ENCODE peak calls at places on chromosome 16, in four cellular contexts. K is lung, I is neural progenitor cell, F is PC-3. D is an unnamed sample.

GRCh38 chr16:12679660-12680272 is 123.9 kb downstream of the CPPED1 start:
- DNase-seq in K (no peak), I (no peak), F (no peak), D (no peak)

GRCh38 chr16:89061590-89062380 is 31.9 kb upstream of the ACSF3 start:
- DNase-seq in K (no peak), I (peak), F (no peak), D (no peak)

GRCh38 chr16:81445143-81445922 is 725 bp downstream of the CMIP start:
- DNase-seq in K (no peak), I (peak), F (no peak), D (no peak)

GRCh38 chr16:25126820-25127232 is 15.3 kb downstream of the LCMT1 start:
- DNase-seq in K (peak), I (no peak), F (peak), D (peak)

GRCh38 chr16:85086347-85087291 is 25.7 kb downstream of the CIBAR2 start:
- DNase-seq in K (peak), I (peak), F (peak), D (peak)

GRCh38 chr16:19382084-19382801 is 35.4 kb upstream of the TMC5 start:
- DNase-seq in K (peak), I (no peak), F (no peak), D (no peak)

GRCh38 chr16:88770459-88771293 is 14.3 kb downstream of the PIEZO1 start:
- DNase-seq in K (peak), I (peak), F (peak), D (no peak)

GRCh38 chr16:35182943-35183550 is 1723.6 kb downstream of the TP53TG3F start:
- DNase-seq in K (no peak), I (no peak), F (no peak), D (no peak)

GRCh38 chr16:70687671-70688265 is 1.9 kb upstream of the MTSS2 start:
- DNase-seq in K (no peak), I (no peak), F (no peak), D (no peak)

GRCh38 chr16:62642677-62643076 is 606.4 kb upstream of the CDH8 start:
- DNase-seq in K (no peak), I (no peak), F (no peak), D (no peak)

DNA sequence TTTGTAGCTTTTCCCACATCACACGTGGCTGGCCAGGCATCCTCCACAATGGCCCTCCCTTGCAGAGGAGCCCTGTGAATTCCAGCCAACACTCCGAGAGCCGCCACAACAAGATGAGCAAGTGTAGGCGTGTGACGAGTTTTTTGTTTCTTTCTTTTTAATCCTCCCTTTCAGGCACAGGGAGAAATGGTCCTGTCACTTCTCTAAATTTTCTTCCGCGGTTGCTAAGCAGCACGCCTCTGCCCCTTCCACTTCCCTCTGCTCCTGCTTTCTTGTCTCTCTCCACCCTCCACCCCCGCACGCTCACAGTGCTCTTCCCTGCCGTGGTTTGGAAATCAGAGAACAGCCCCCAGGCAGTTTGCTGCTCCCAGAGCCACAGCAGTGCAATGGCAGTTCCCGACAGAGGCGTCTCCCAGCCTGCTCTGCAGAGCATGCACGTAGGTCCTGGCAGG is 68.0 kb upstream of the MRTFB start:
- DNase-seq in K (peak), I (peak), F (peak), D (no peak)
- TF ChIP-seq CTCF in K (no peak), I (peak), F (no peak), D (no peak)

GRCh38 chr16:79589495-79590134 is 10.9 kb downstream of the MAF start:
- DNase-seq in K (no peak), I (no peak), F (no peak), D (no peak)
- H3K4me3 ChIP-seq in K (peak), I (peak), F (no peak), D (no peak)

DNA sequence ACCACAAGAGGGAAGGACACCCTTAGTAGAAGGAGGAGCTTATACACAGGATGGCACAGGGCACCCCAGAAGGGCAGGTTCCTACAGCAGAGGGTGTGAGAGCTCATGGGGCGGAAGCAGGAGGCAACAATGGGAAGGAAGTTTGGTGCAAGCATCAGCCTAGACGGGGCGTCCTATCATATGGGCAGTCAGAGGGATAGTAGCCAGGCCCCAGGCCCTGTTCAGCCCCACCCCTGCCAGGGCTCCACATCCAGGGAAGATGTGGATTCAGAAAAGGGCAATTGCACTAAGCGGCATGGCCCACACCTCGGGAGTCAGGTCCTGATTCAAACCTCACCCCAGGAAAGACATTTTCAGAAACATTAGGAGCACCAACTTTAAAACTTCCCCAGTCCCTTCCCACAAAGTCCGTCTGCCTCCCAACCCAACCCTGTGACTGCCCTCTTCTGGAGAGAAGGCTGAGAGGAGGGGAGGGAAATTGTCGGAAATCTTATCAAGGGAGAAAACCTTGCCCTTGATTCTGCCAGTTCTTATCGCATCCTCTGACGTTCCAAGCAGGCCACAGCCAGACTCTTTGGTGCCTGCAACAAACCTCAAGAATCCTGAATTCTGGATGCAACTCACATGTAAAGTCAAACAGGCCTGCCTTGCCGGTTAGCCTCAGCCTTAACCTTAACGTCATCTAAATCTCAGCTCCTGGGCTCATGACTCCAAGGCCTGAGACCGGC is 198.8 kb upstream of the CDH5 start:
- DNase-seq in K (no peak), I (peak), F (peak), D (no peak)
- TF ChIP-seq CTCF in K (no peak), I (peak), F (peak), D (peak)

GRCh38 chr16:30558789-30559377 is 709 bp upstream of the ZNF764 start:
- DNase-seq in K (no peak), I (no peak), F (no peak), D (no peak)
- H3K4me3 ChIP-seq in K (no peak), I (peak), F (peak), D (peak)

GRCh38 chr16:87648698-87649487 is 46.6 kb downstream of the JPH3 start:
- DNase-seq in K (no peak), I (no peak), F (no peak), D (no peak)

GRCh38 chr16:87654826-87655225 is 52.5 kb downstream of the JPH3 start:
- DNase-seq in K (no peak), I (no peak), F (no peak), D (no peak)

GRCh38 chr16:87652386-87652785 is 50.1 kb downstream of the JPH3 start:
- DNase-seq in K (no peak), I (no peak), F (no peak), D (no peak)

GRCh38 chr16:87652799-87653198 is 50.5 kb downstream of the JPH3 start:
- DNase-seq in K (no peak), I (no peak), F (no peak), D (no peak)

DNA sequence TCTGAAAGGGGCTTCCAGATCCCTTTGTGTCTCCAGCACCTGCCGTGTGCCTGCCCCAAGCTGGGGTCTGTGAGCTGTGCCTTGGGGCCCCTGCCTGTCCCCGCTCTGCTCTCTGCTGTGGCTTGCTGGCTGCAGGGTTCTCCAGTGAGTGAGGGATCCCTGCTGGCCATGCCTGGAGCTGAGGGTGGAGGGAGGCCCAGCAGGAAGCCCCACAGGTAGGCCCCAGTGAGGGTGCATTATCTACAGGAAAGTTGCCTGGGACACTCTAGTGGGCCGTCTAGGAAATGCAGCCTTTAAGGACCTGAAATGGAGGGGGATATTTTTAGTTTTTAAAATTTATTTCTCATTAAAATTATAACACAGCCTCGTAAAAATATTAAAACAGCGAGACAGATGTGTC is 50.9 kb downstream of the JPH3 start:
- DNase-seq in K (no peak), I (no peak), F (peak), D (no peak)
- TF ChIP-seq CTCF in K (no peak), I (peak), F (peak), D (peak)